ENCODE peak calls at places on chromosomes 6 and 20, in seven cellular contexts. P is IMR-90, N is neuronal stem cell, M is H9, X is H1, H is mesenchymal stem cell, V is trophoblast cell. G is an unnamed sample.

GRCh38 chr6:136783495-136784270 is 8.6 kb downstream of the MAP3K5 start:
- DNase-seq in M (no peak), H (no peak), N (no peak), X (no peak), V (no peak), P (no peak), G (no peak)

GRCh38 chr20:32168184-32168910 is 39.2 kb downstream of the PLAGL2 start:
- DNase-seq in X (no peak), H (peak), N (no peak), P (peak), M (peak), V (no peak), G (peak)

GRCh38 chr20:62640870-62641748 is 1.2 kb upstream of the SLCO4A1 start:
- DNase-seq in V (no peak), P (no peak), M (no peak), X (no peak), H (no peak), N (no peak), G (no peak)

GRCh38 chr6:48177786-48178185 is 66.8 kb upstream of the PTCHD4 start:
- DNase-seq in M (no peak), P (no peak), X (no peak), V (no peak), H (no peak), N (no peak), G (no peak)

GRCh38 chr6:138520463-138520862 is 21.2 kb upstream of the NHSL1 start:
- DNase-seq in P (no peak), H (peak), N (no peak), X (no peak), V (no peak), M (no peak), G (no peak)

GRCh38 chr6:16437984-16438383 is 199.6 kb downstream of the GMPR start:
- DNase-seq in X (no peak), H (no peak), M (no peak), P (no peak), N (no peak), V (no peak), G (no peak)

GRCh38 chr6:158064725-158065251 is 83.1 kb downstream of the SYNJ2 start:
- DNase-seq in V (no peak), X (no peak), P (no peak), H (no peak), M (no peak), N (no peak), G (no peak)

GRCh38 chr6:49766762-49767161 is 20.3 kb downstream of the PGK2 start:
- DNase-seq in M (no peak), X (no peak), N (no peak), H (no peak), V (no peak), P (no peak), G (no peak)

GRCh38 chr6:132812756-132813172 is 1.6 kb upstream of the RPS12 start:
- DNase-seq in N (no peak), V (no peak), P (peak), M (no peak), H (peak), X (no peak), G (peak)

GRCh38 chr20:48659888-48660287 is 167.9 kb downstream of the PREX1 start:
- DNase-seq in N (no peak), V (no peak), X (no peak), H (no peak), P (no peak), M (no peak), G (no peak)

GRCh38 chr6:143973097-143973979 is 34.7 kb downstream of the PLAGL1 start:
- DNase-seq in V (no peak), H (peak), P (no peak), X (peak), M (peak), N (peak), G (peak)

GRCh38 chr6:135535989-135536414 is 38.5 kb upstream of the AHI1 start:
- DNase-seq in H (peak), X (no peak), V (peak), M (no peak), N (peak), P (peak), G (peak)

GRCh38 chr6:72272958-72273357 is 348.9 kb upstream of the KCNQ5 start:
- DNase-seq in M (no peak), N (no peak), V (no peak), H (peak), X (no peak), P (peak), G (no peak)

GRCh38 chr6:35491558-35492541 is 5.0 kb downstream of the TEAD3 start:
- DNase-seq in P (no peak), H (no peak), M (peak), V (peak), X (no peak), N (no peak), G (no peak)

GRCh38 chr6:3208096-3208774 is 19.2 kb downstream of the TUBB2B start:
- DNase-seq in X (no peak), V (peak), P (peak), M (no peak), N (no peak), H (peak), G (peak)

GRCh38 chr6:3819161-3820110 is 29.7 kb upstream of the FAM50B start:
- DNase-seq in V (no peak), H (no peak), P (no peak), N (no peak), M (no peak), X (no peak), G (no peak)

DNA sequence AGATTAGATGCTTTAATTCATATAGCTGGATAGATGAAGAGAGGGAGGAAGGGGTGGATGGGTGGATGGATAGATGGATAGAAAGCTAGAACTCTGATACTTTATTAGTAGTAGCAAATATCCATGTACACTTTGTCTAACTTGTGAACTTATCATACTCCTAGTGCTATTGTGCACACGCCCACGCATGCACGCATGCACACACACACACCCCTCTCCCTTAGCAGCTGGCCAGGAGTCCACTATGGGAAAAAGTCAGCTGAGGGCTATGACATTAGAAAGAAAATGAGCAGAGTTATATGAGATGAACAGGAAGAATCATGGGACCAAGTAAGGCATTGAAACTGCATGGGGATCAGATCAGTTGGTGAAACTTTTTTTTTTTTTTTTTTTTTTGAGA is 28.6 kb downstream of the TAB2 start:
- DNase-seq in X (no peak), H (no peak), N (no peak), M (no peak), V (no peak), P (no peak), G (no peak)
- H4K8ac ChIP-seq in X (no peak), H (no peak), N (no peak), M (no peak), V (no peak), P (no peak), G (no peak)

DNA sequence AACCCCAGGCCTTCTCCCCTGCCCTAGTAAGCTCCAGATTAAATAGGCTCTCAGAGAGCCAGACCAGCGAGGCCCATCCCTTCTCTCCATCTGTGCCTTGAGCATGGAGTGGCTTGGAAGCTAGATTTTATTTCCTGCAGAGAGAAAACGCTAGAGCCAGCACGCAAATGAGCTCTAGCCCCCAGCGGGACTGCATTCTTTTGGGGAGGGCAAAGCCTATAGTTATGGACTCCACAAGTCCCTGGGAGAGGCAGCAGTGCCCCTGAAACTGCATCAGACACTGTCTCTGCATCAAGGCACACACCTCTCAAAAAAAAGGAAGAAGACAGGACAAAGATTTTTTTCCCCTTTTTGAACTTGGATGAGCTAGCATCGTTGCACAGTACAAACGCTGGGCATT is 15.8 kb downstream of the FOXF2 start:
- DNase-seq in X (no peak), N (no peak), P (no peak), V (no peak), M (no peak), H (no peak), G (no peak)
- H3K4ac ChIP-seq in X (no peak), N (no peak), P (no peak), V (no peak), M (no peak), H (no peak), G (no peak)

GRCh38 chr20:21548390-21549035 is 34.6 kb upstream of the NKX2-2 start:
- DNase-seq in M (no peak), N (no peak), V (no peak), P (no peak), H (no peak), X (no peak), G (no peak)
- H4K8ac ChIP-seq in M (no peak), N (no peak), V (no peak), P (no peak), H (no peak), X (no peak), G (no peak)

GRCh38 chr6:11028959-11029358 is 15.1 kb downstream of the ELOVL2 start:
- DNase-seq in N (no peak), H (no peak), V (peak), X (no peak), M (no peak), P (no peak), G (no peak)
- H3K4ac ChIP-seq in N (no peak), H (no peak), V (no peak), X (no peak), M (no peak), P (no peak), G (no peak)

GRCh38 chr6:142824491-142824890 is 120.5 kb downstream of the HIVEP2 start:
- DNase-seq in X (no peak), M (no peak), N (no peak), P (no peak), V (no peak), H (no peak), G (no peak)
- H4K8ac ChIP-seq in X (no peak), M (no peak), N (no peak), P (no peak), V (no peak), H (no peak), G (no peak)

G was measured in mesendoderm.